ENCODE peak calls at places on chromosomes 13 and 19, in five cellular contexts. O is IMR-90, N is mesenchymal stem cell, D is H1, J is neuronal stem cell. S is an unnamed sample.

GRCh38 chr19:13748169-13748884 is 16.0 kb upstream of the MRI1 start:
- DNase-seq in O (peak; percentile 74), N (peak; percentile 81), D (peak; percentile 47), J (no peak), S (peak; percentile 40)

GRCh38 chr19:3064011-3064330 is 1.7 kb upstream of the TLE5 start:
- DNase-seq in O (no peak), N (no peak), D (no peak), J (no peak), S (no peak)

GRCh38 chr13:109764474-109765292 is 21.7 kb downstream of the IRS2 start:
- DNase-seq in O (peak; percentile 21), N (peak; percentile 47), D (no peak), J (no peak), S (peak; percentile 25)

GRCh38 chr19:3285647-3286176 is 61.3 kb downstream of the CELF5 start:
- DNase-seq in O (no peak), N (no peak), D (peak; percentile 95), J (peak; percentile 87), S (no peak)

GRCh38 chr19:1489463-1489971 is 633 bp downstream of the PCSK4 start:
- DNase-seq in O (no peak), N (no peak), D (no peak), J (no peak), S (no peak)

GRCh38 chr19:51531349-51532315 is at the start of gene SIGLEC6:
- DNase-seq in O (no peak), N (no peak), D (no peak), J (no peak), S (no peak)

GRCh38 chr19:2527716-2528115 is 51.8 kb downstream of the GADD45B start:
- DNase-seq in O (no peak), N (no peak), D (no peak), J (no peak), S (no peak)

GRCh38 chr13:28077231-28077630 is 23.1 kb downstream of the FLT3 start:
- DNase-seq in O (no peak), N (no peak), D (no peak), J (no peak), S (peak; percentile 2)

GRCh38 chr19:48806818-48807589 is 3.8 kb downstream of the BCAT2 start:
- DNase-seq in O (peak; percentile 39), N (peak; percentile 59), D (peak; percentile 55), J (peak; percentile 68), S (peak; percentile 54)

GRCh38 chr13:110113284-110113764 is 193.6 kb downstream of the COL4A1 start:
- DNase-seq in O (peak; percentile 80), N (peak; percentile 50), D (no peak), J (no peak), S (no peak)

GRCh38 chr19:1577929-1578618 is 9.9 kb upstream of the MEX3D start:
- DNase-seq in O (no peak), N (no peak), D (no peak), J (no peak), S (no peak)

GRCh38 chr13:105334211-105334610 is 1201.3 kb downstream of the EFNB2 start:
- DNase-seq in O (peak; percentile 79), N (peak; percentile 34), D (no peak), J (no peak), S (no peak)

GRCh38 chr13:80945328-80945727 is 604.4 kb upstream of the SPRY2 start:
- DNase-seq in O (no peak), N (peak; percentile 29), D (no peak), J (peak; percentile 70), S (peak; percentile 86)

GRCh38 chr19:57263244-57263643 is 17.0 kb upstream of the ZNF460 start:
- DNase-seq in O (no peak), N (no peak), D (no peak), J (no peak), S (no peak)

GRCh38 chr19:39941615-39942507 is 7.4 kb upstream of the FCGBP start:
- DNase-seq in O (peak; percentile 38), N (peak; percentile 12), D (no peak), J (peak; percentile 6), S (no peak)

GRCh38 chr13:111943229-111943795 is 123.6 kb upstream of the SOX1 start:
- DNase-seq in O (no peak), N (no peak), D (peak; percentile 37), J (no peak), S (no peak)

GRCh38 chr19:10514211-10515145 is 2.8 kb downstream of the S1PR5 start:
- DNase-seq in O (no peak), N (no peak), D (peak; percentile 48), J (no peak), S (no peak)

GRCh38 chr19:8302734-8303133 is 5.4 kb downstream of the CD320 start:
- DNase-seq in O (no peak), N (no peak), D (peak; percentile 38), J (no peak), S (no peak)

GRCh38 chr13:23824355-23824754 is 64.8 kb downstream of the MIPEP start:
- DNase-seq in O (no peak), N (no peak), D (no peak), J (no peak), S (no peak)

GRCh38 chr19:9939301-9939913 is 3.1 kb upstream of the OLFM2 start:
- DNase-seq in O (peak; percentile 60), N (peak; percentile 46), D (no peak), J (no peak), S (no peak)

GRCh38 chr13:99271249-99271648 is 13.1 kb upstream of the GPR18 start:
- DNase-seq in O (no peak), N (no peak), D (no peak), J (no peak), S (no peak)
- H3K23ac ChIP-seq in O (no peak overlapping the region), N (no peak overlapping the region), D (no peak overlapping the region), J (no peak overlapping the region), S (no peak overlapping the region)

DNA sequence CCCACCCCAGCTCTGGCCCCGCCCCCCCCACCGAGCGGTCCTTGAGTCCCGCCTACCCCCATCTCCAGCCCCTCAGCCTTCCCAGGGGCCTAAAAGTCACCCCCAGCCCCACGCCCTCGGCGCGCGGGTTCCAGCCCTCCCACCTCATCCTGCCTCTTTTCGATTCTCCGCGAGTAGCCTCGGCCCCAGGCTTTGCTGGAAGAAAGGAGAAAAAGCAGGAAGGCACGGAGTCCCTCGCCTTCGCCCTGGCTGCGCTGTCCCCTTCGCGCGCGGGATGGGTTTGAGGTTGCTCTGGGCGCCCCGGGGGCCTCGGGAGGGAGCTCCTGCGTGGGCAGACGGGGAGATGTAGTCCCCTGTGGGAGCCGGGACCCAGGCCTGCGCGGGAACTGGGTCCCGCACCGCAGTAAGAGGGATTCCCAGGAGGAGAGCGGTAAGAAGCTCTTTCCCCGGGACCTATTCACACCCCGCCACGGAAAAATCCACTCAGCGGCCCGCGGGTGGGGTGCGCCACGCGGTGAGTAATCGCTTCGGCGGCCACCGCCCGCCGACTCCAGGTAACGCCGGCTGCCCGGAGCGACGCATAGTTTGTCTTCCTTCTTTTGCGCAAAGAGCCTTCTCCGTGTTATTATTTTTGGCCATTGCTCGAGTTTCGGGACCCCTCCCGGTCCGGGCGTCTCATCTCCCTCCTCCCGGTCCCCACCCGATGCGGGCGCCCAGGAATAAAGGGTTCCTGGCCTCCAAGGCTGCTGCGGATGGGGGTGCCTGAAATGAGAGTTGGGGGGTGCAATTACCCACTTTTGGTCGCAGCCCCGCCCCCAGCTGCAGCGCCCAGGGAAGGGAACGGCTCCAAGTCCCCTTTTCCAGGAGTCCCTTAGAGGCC is 863 bp upstream of the CRLF1 start:
- DNase-seq in O (no peak), N (no peak), D (peak; percentile 64), J (no peak), S (no peak)
- H3K4me3 ChIP-seq in O (peak overlapping the region; percentile 4), N (peak overlapping the region; percentile 15), D (no peak overlapping the region), J (no peak overlapping the region), S (no peak overlapping the region)

GRCh38 chr13:39302855-39303254 is 264.6 kb downstream of the NHLRC3 start:
- DNase-seq in O (no peak), N (no peak), D (no peak), J (no peak), S (no peak)

GRCh38 chr13:39311619-39312018 is 273.4 kb downstream of the NHLRC3 start:
- DNase-seq in O (no peak), N (no peak), D (no peak), J (no peak), S (no peak)

GRCh38 chr13:39310961-39311360 is 272.7 kb downstream of the NHLRC3 start:
- DNase-seq in O (no peak), N (no peak), D (no peak), J (no peak), S (no peak)

DNA sequence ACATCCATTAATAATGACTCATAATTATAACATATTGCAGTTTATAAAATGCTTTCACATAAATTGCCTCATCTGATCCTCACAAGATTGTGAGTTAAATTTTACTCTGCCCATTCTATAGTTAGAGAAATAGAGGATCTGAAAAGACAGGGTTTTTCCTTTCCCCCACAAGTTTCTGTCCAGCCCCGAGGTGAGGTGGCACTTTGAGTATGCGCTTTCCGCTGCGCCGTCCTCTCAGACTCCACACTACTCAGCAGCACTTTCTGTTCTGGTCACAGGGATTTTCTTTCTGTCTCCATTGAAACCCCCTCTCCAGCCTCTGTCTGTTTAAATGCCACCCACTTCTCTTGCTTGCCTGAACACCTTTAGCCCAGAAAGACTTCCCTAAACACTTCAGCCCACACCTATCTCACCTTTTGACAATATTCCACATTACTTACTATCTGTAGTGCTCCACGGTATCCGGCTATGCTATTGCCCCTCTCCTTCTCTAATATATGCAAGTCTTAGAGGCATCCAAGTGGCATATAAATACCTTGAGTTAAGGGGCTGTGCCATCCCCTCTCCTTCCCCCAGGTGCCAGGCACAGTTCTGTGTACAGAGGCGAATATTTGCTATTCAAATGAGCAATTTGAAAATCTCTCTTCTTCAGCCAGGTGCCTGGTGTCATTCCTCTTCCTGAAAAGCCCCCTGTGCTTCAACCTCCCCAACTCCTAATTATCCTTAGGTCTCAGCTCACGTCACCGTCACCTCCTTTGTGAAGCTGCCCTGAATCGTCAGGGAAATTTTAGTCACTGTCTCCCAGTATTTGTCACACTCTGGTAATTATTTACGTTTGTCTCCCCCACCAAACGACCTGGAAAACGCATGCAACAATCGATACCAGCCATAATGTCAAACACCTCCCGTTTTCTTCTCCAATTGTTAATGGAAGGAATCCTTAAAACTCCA is 268.7 kb downstream of the NHLRC3 start:
- DNase-seq in O (no peak), N (no peak), D (no peak), J (no peak), S (no peak)
- H3K23ac ChIP-seq in O (no peak overlapping the region), N (no peak overlapping the region), D (no peak overlapping the region), J (no peak overlapping the region), S (no peak overlapping the region)

GRCh38 chr19:41548954-41549688 is 26.8 kb upstream of the CEACAM21 start:
- DNase-seq in O (no peak), N (peak; percentile 8), D (no peak), J (peak; percentile 37), S (peak; percentile 79)
- H3K4me3 ChIP-seq in O (no peak overlapping the region), N (no peak overlapping the region), D (peak overlapping the region; percentile 5), J (peak overlapping the region; percentile 38), S (no peak overlapping the region)

GRCh38 chr13:52638929-52639328 is 3.3 kb upstream of the HNRNPA1L2 start:
- DNase-seq in O (no peak), N (no peak), D (no peak), J (no peak), S (no peak)

GRCh38 chr13:52646967-52647366 is 4.7 kb downstream of the HNRNPA1L2 start:
- DNase-seq in O (no peak), N (no peak), D (no peak), J (no peak), S (no peak)

GRCh38 chr13:52642131-52642530 is at the start of gene HNRNPA1L2:
- DNase-seq in O (no peak), N (no peak), D (no peak), J (no peak), S (no peak)

DNA sequence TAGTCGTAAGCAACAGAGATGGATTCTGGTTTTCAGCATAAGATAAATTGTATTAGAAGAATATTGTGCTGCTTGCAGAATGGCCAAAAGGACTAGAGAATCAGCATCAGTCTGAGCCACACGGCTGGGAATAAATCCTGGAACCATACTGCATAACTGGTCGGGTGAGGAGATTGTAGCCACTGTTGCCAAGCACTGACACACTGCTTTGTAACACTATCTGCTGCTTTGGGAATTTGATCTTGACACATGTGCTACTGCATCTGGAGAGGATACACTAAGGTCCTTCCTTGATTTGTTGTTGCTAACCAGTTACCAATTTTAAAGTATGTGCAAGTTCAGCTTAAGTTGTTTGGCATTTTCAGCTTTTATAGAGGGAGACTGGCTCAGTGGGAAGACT is 1.9 kb downstream of the HNRNPA1L2 start:
- DNase-seq in O (peak; percentile 54), N (no peak), D (no peak), J (no peak), S (no peak)
- H3K23ac ChIP-seq in O (no peak overlapping the region), N (no peak overlapping the region), D (peak overlapping the region; percentile 65), J (no peak overlapping the region), S (no peak overlapping the region)

S was measured in mesendoderm.